ENCODE peak calls at places on chromosomes 11 and 22, in eight cellular contexts. Z is GM23338; Y is activated CD8-positive, alpha-beta memory T cell treated with anti-CD3 and anti-CD28 coated beads, Interleukin-2, amount 10 ng/mL, durations not matched to agents 7 days and 5 days; A is Right ventricle myocardium inferior; F is aorta; J is left ventricle myocardium superior; L is activated CD4-positive, alpha-beta T cell treated with anti-CD3 and anti-CD28 coated beads for 36 hours; Q is activated naive CD4-positive, alpha-beta T cell treated with anti-CD3 and anti-CD28 coated beads, Interleukin-2, amount 50 U/mL, for 72 hours. V is an unnamed sample.

GRCh38 chr11:70925238-70925637 is 327.1 kb downstream of the SHANK2 start:
- ATAC-seq in Z (no peak), Y (no peak), A (no peak), F (no peak), J (no peak), L (no peak), Q (no peak), V (no peak)

GRCh38 chr11:1884123-1884415 is 7.6 kb downstream of the PRR33 start:
- ATAC-seq in Z (no peak), Y (no peak), A (no peak), F (no peak), J (no peak), L (no peak), Q (no peak), V (no peak)

GRCh38 chr22:49281467-49282340 is 546.0 kb downstream of the BRD1 start:
- ATAC-seq in Z (no peak), Y (no peak), A (no peak), F (no peak), J (no peak), L (no peak), Q (no peak), V (no peak)

GRCh38 chr11:85651118-85651517 is 3.4 kb downstream of the TMEM126A start:
- ATAC-seq in Z (peak), Y (no peak), A (no peak), F (no peak), J (no peak), L (no peak), Q (no peak), V (no peak)

GRCh38 chr22:32801001-32801435 is 487 bp upstream of the TIMP3 start:
- ATAC-seq in Z (peak), Y (no peak), A (peak), F (peak), J (peak), L (no peak), Q (no peak), V (peak)

GRCh38 chr22:31179345-31179744 is 19.4 kb downstream of the RNF185 start:
- ATAC-seq in Z (no peak), Y (no peak), A (peak), F (no peak), J (peak), L (peak), Q (no peak), V (peak)

GRCh38 chr22:41562461-41562860 is 1.7 kb downstream of the CSDC2 start:
- ATAC-seq in Z (no peak), Y (no peak), A (no peak), F (no peak), J (peak), L (no peak), Q (no peak), V (no peak)

GRCh38 chr11:46522682-46523281 is 71.0 kb downstream of the AMBRA1 start:
- ATAC-seq in Z (no peak), Y (no peak), A (no peak), F (no peak), J (no peak), L (no peak), Q (no peak), V (no peak)

GRCh38 chr22:40345801-40346177 is 511 bp upstream of the ADSL start:
- ATAC-seq in Z (peak), Y (peak), A (peak), F (peak), J (peak), L (peak), Q (peak), V (peak)

GRCh38 chr11:33930317-33931021 is 38.6 kb upstream of the LMO2 start:
- ATAC-seq in Z (no peak), Y (no peak), A (peak), F (peak), J (peak), L (no peak), Q (no peak), V (peak)

GRCh38 chr11:118636569-118637290 is 29.3 kb downstream of the PHLDB1 start:
- ATAC-seq in Z (no peak), Y (no peak), A (no peak), F (no peak), J (no peak), L (no peak), Q (no peak), V (no peak)

GRCh38 chr22:40610329-40610850 is 26.1 kb downstream of the MRTFA start:
- ATAC-seq in Z (no peak), Y (no peak), A (no peak), F (no peak), J (no peak), L (no peak), Q (no peak), V (no peak)

GRCh38 chr11:33384251-33384650 is 127.1 kb downstream of the HIPK3 start:
- ATAC-seq in Z (no peak), Y (no peak), A (no peak), F (no peak), J (no peak), L (no peak), Q (no peak), V (no peak)

GRCh38 chr11:122115520-122116343 is at the start of gene BLID:
- ATAC-seq in Z (peak), Y (no peak), A (peak), F (no peak), J (peak), L (no peak), Q (no peak), V (peak)

GRCh38 chr11:43245471-43245870 is 66.3 kb upstream of the API5 start:
- ATAC-seq in Z (no peak), Y (no peak), A (no peak), F (no peak), J (no peak), L (no peak), Q (no peak), V (no peak)

GRCh38 chr11:70183483-70184176 is 19.5 kb upstream of the FADD start:
- ATAC-seq in Z (no peak), Y (no peak), A (no peak), F (peak), J (no peak), L (no peak), Q (no peak), V (no peak)

GRCh38 chr22:30210235-30210831 is 36.2 kb downstream of the LIF start:
- ATAC-seq in Z (peak), Y (no peak), A (no peak), F (no peak), J (no peak), L (no peak), Q (no peak), V (no peak)

GRCh38 chr11:13963949-13964770 is 1.6 kb downstream of the SPON1 start:
- ATAC-seq in Z (peak), Y (no peak), A (peak), F (peak), J (peak), L (peak), Q (no peak), V (peak)

GRCh38 chr22:30574095-30574981 is at the start of gene GAL3ST1:
- ATAC-seq in Z (peak), Y (no peak), A (no peak), F (no peak), J (no peak), L (no peak), Q (no peak), V (no peak)

GRCh38 chr11:119236490-119236889 is 30.4 kb downstream of the CBL start:
- ATAC-seq in Z (no peak), Y (peak), A (no peak), F (no peak), J (no peak), L (peak), Q (peak), V (no peak)

GRCh38 chr11:55572548-55572947 is 620 bp downstream of the OR4C16 start:
- ATAC-seq in Z (no peak), Y (no peak), A (no peak), F (no peak), J (no peak), L (no peak), Q (no peak), V (no peak)

GRCh38 chr11:44034639-44035038 is 13.1 kb upstream of the ACCSL start:
- ATAC-seq in Z (no peak), Y (no peak), A (no peak), F (no peak), J (no peak), L (peak), Q (no peak), V (no peak)

GRCh38 chr11:17831228-17831627 is 96.6 kb downstream of the KCNC1 start:
- ATAC-seq in Z (no peak), Y (no peak), A (no peak), F (no peak), J (no peak), L (no peak), Q (no peak), V (no peak)

GRCh38 chr11:102269927-102270326 is 47.4 kb upstream of the BIRC3 start:
- ATAC-seq in Z (no peak), Y (no peak), A (no peak), F (no peak), J (no peak), L (peak), Q (peak), V (no peak)

GRCh38 chr11:59556883-59557205 is 45.5 kb downstream of the OR4D9 start:
- ATAC-seq in Z (peak), Y (peak), A (no peak), F (no peak), J (no peak), L (peak), Q (peak), V (no peak)

GRCh38 chr11:76654310-76654851 is 16.2 kb downstream of the LRRC32 start:
- ATAC-seq in Z (no peak), Y (no peak), A (peak), F (peak), J (peak), L (no peak), Q (no peak), V (peak)

GRCh38 chr11:118435233-118435892 is 929 bp upstream of the KMT2A start:
- ATAC-seq in Z (peak), Y (peak), A (peak), F (peak), J (peak), L (peak), Q (peak), V (peak)

GRCh38 chr11:64687641-64688533 is 35.1 kb downstream of the NRXN2 start:
- ATAC-seq in Z (peak), Y (no peak), A (no peak), F (peak), J (peak), L (no peak), Q (no peak), V (peak)

GRCh38 chr11:44032304-44033085 is 15.3 kb upstream of the ACCSL start:
- ATAC-seq in Z (no peak), Y (no peak), A (peak), F (peak), J (peak), L (no peak), Q (no peak), V (no peak)

GRCh38 chr11:30197869-30198268 is 32.9 kb upstream of the FSHB start:
- ATAC-seq in Z (no peak), Y (no peak), A (no peak), F (no peak), J (no peak), L (no peak), Q (no peak), V (no peak)

V was measured in gastroesophageal sphincter.